ENCODE peak calls at places on chromosomes 16 and 17, in four cellular contexts. M, P, C and V are unnamed samples.

GRCh38 chr17:57817299-57817698 is 32.5 kb downstream of the MRPS23 start:
- DNase-seq in M (no peak), P (no peak), C (no peak), V (no peak)

GRCh38 chr17:74972107-74972972 is at the start of gene HID1:
- DNase-seq in M (peak), P (peak), C (peak), V (peak)

GRCh38 chr17:69547947-69548346 is 133.4 kb downstream of the MAP2K6 start:
- DNase-seq in M (no peak), P (no peak), C (no peak), V (no peak)

GRCh38 chr17:50207792-50208567 is 6.5 kb upstream of the COL1A1 start:
- DNase-seq in M (no peak), P (peak), C (no peak), V (no peak)

GRCh38 chr17:1091885-1092284 is 87.9 kb downstream of the ABR start:
- DNase-seq in M (no peak), P (no peak), C (no peak), V (no peak)

GRCh38 chr16:59324462-59324861 is 590.3 kb upstream of the GOT2 start:
- DNase-seq in M (no peak), P (no peak), C (no peak), V (no peak)

GRCh38 chr17:64037180-64037579 is 16.7 kb upstream of the ICAM2 start:
- DNase-seq in M (no peak), P (no peak), C (no peak), V (no peak)

GRCh38 chr16:75289189-75289588 is 37.8 kb upstream of the BCAR1 start:
- DNase-seq in M (no peak), P (no peak), C (no peak), V (no peak)

GRCh38 chr17:40524243-40524965 is 23.0 kb upstream of the TNS4 start:
- DNase-seq in M (no peak), P (peak), C (peak), V (no peak)

GRCh38 chr16:1310832-1311200 is 1.4 kb downstream of the UBE2I start:
- DNase-seq in M (no peak), P (no peak), C (no peak), V (no peak)

GRCh38 chr16:86585821-86586611 is 7.7 kb downstream of the FOXL1 start:
- DNase-seq in M (no peak), P (no peak), C (no peak), V (no peak)

GRCh38 chr17:81512560-81512983 is at the start of gene ACTG1:
- DNase-seq in M (peak), P (peak), C (peak), V (peak)

GRCh38 chr17:80761421-80761871 is 216.8 kb downstream of the RPTOR start:
- DNase-seq in M (no peak), P (no peak), C (no peak), V (no peak)

GRCh38 chr17:14925498-14925897 is 339.6 kb downstream of the PMP22 start:
- DNase-seq in M (no peak), P (no peak), C (peak), V (no peak)

GRCh38 chr17:59627770-59628171 is 8.1 kb downstream of the CLTC start:
- DNase-seq in M (no peak), P (no peak), C (no peak), V (no peak)

GRCh38 chr17:76383645-76384221 is 676 bp upstream of the SPHK1 start:
- DNase-seq in M (peak), P (peak), C (peak), V (peak)

GRCh38 chr16:57388359-57389086 is 16.0 kb upstream of the CCL17 start:
- DNase-seq in M (no peak), P (no peak), C (no peak), V (no peak)

GRCh38 chr17:38653679-38654078 is 21.1 kb downstream of the EPOP start:
- DNase-seq in M (no peak), P (no peak), C (no peak), V (no peak)

GRCh38 chr16:66695935-66696668 is 441 bp downstream of the CMTM4 start:
- DNase-seq in M (peak), P (peak), C (no peak), V (no peak)

GRCh38 chr17:76271669-76272540 is 6.8 kb downstream of the UBALD2 start:
- DNase-seq in M (peak), P (peak), C (no peak), V (no peak)

GRCh38 chr17:14329900-14330491 is 29.1 kb downstream of the HS3ST3B1 start:
- DNase-seq in M (no peak), P (no peak), C (no peak), V (no peak)

GRCh38 chr17:30137158-30137557 is 20.5 kb downstream of the NSRP1 start:
- DNase-seq in M (no peak), P (no peak), C (no peak), V (no peak)

GRCh38 chr16:66551788-66552287 is 538 bp upstream of the CKLF start:
- DNase-seq in M (no peak), P (no peak), C (no peak), V (no peak)

GRCh38 chr16:20744922-20745440 is 3.4 kb upstream of the THUMPD1 start:
- DNase-seq in M (no peak), P (no peak), C (no peak), V (no peak)

GRCh38 chr17:12637015-12637414 is 28.7 kb upstream of the MYOCD start:
- DNase-seq in M (no peak), P (no peak), C (no peak), V (no peak)

GRCh38 chr16:11955713-11956123 is 9.3 kb upstream of the TNFRSF17 start:
- DNase-seq in M (no peak), P (no peak), C (no peak), V (no peak)

GRCh38 chr17:18004345-18004744 is 31.7 kb downstream of the DRC3 start:
- DNase-seq in M (no peak), P (no peak), C (no peak), V (no peak)

GRCh38 chr17:3754458-3755334 is 31.0 kb downstream of the HASPIN start:
- DNase-seq in M (peak), P (peak), C (no peak), V (peak)

GRCh38 chr16:65226077-65226476 is 104.2 kb upstream of the CDH11 start:
- DNase-seq in M (no peak), P (no peak), C (no peak), V (no peak)

GRCh38 chr17:78239489-78239931 is 8.1 kb downstream of the TMEM235 start:
- DNase-seq in M (peak), P (no peak), C (no peak), V (no peak)

GRCh38 chr17:79628861-79629547 is 18.2 kb upstream of the RBFOX3 start:
- DNase-seq in M (no peak), P (peak), C (no peak), V (peak)

GRCh38 chr17:12134587-12134986 is 113.9 kb downstream of the MAP2K4 start:
- DNase-seq in M (no peak), P (no peak), C (no peak), V (no peak)

GRCh38 chr17:71790791-71791190 is 330.0 kb upstream of the SOX9 start:
- DNase-seq in M (no peak), P (no peak), C (no peak), V (no peak)

GRCh38 chr17:57466042-57466471 is 209.7 kb downstream of the MSI2 start:
- DNase-seq in M (no peak), P (peak), C (no peak), V (no peak)

DNA sequence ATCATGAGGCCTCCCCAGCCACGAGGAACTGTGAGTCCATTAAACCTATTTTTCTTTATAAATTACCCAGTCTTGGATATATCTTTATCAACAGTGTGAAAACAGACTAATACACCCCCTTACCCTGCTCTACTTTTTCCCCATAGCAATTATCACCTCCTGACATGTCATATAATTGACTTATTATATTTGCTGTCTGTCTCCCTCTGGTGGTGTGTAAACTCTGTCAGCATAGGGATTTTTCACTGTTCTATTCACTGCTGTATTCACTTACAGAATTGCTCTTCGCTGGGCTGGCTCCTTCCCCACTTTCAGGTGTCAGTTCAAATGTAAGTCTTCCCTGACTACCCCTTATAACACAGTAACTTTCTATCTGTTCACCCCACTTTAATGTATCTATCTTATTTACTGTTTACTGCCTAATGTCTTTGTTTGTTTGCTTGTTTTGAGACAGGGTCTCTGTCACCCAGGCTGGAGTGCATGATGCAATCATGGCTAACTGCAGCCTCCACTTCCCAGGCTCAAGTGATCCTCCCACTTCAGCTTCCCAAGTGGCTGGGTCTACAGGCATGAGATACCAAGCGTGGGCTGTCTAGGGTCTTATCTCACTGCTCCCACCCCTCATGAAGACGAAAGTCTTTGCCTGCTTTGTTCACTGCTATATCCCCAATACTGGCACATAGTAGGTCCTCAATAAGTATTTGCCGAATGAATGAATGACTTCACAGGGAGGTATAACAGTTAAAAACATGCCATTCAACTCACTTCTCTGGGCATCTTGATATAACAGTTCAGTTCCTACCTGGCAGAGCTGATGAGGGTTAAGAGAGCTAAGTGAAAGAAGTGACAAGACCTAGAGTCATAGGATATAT is 52.4 kb upstream of the CDH3 start:
- DNase-seq in M (no peak), P (no peak), C (peak), V (no peak)
- TF ChIP-seq SP1 in M (no peak), P (no peak), C (no peak), V (no peak)

GRCh38 chr16:85176541-85177447 is 64.5 kb upstream of the CIBAR2 start:
- DNase-seq in M (peak), P (no peak), C (no peak), V (no peak)
- TF ChIP-seq ELF4 in M (no peak), P (no peak), C (no peak), V (no peak)

GRCh38 chr16:84007520-84007919 is 35.1 kb downstream of the SLC38A8 start:
- DNase-seq in M (no peak), P (no peak), C (no peak), V (no peak)

GRCh38 chr16:84005391-84005790 is 37.2 kb downstream of the SLC38A8 start:
- DNase-seq in M (no peak), P (no peak), C (no peak), V (no peak)

GRCh38 chr16:84004442-84004841 is 36.4 kb downstream of the NECAB2 start:
- DNase-seq in M (no peak), P (no peak), C (no peak), V (no peak)

GRCh38 chr16:84001726-84002125 is 33.7 kb downstream of the NECAB2 start:
- DNase-seq in M (no peak), P (no peak), C (no peak), V (no peak)

GRCh38 chr16:84003001-84003400 is 35.0 kb downstream of the NECAB2 start:
- DNase-seq in M (no peak), P (no peak), C (no peak), V (no peak)
- TF ChIP-seq SP1 in M (no peak), P (no peak), C (no peak), V (no peak)

GRCh38 chr17:42180922-42181850 is at the start of gene KCNH4:
- DNase-seq in M (peak), P (peak), C (peak), V (peak)
- TF ChIP-seq ELF4 in M (no peak), P (no peak), C (no peak), V (no peak)

GRCh38 chr16:82345318-82345717 is 175.3 kb upstream of the MPHOSPH6 start:
- DNase-seq in M (no peak), P (no peak), C (no peak), V (no peak)
- TF ChIP-seq SP1 in M (no peak), P (no peak), C (no peak), V (no peak)